ENCODE peak calls at places on chromosome 17, in four cellular contexts. W is choroid plexus epithelial cell; Y is stimulated activated CD8-positive, alpha-beta memory T cell treated with anti-CD3 and anti-CD28 coated beads, Interleukin-4, amount 100 ng/mL, for 48 hours; G is astrocyte of the hippocampus. T is an unnamed sample.

GRCh38 chr17:45170976-45171337 is 9.3 kb downstream of the HEXIM2 start:
- DNase-seq in Y (no peak), G (peak; percentile 78), W (peak; percentile 73), T (no peak)

GRCh38 chr17:45370949-45371413 is 54.2 kb upstream of the MAP3K14 start:
- DNase-seq in Y (peak; percentile 12), W (peak; percentile 76), G (no peak), T (no peak)

GRCh38 chr17:61160789-61161440 is 238.7 kb upstream of the TBX2 start:
- DNase-seq in G (no peak), W (no peak), Y (no peak), T (no peak)

GRCh38 chr17:4719684-4720221 is 9.3 kb downstream of the ARRB2 start:
- DNase-seq in W (peak; percentile 56), G (no peak), Y (no peak), T (no peak)

GRCh38 chr17:50679008-50679544 is 28.6 kb downstream of the ANKRD40 start:
- DNase-seq in G (no peak), W (no peak), Y (no peak), T (no peak)

GRCh38 chr17:82121246-82121645 is 23.2 kb upstream of the FASN start:
- DNase-seq in Y (no peak), W (no peak), G (no peak), T (no peak)

GRCh38 chr17:1252203-1252608 is 18.0 kb upstream of the BHLHA9 start:
- DNase-seq in Y (no peak), W (no peak), G (no peak), T (no peak)

GRCh38 chr17:58330997-58331814 is 2.6 kb upstream of the TSPOAP1 start:
- DNase-seq in W (no peak), G (no peak), Y (peak; percentile 86), T (peak; percentile 52)

GRCh38 chr17:2947996-2948550 is 115.3 kb downstream of the OR1D5 start:
- DNase-seq in G (no peak), W (no peak), Y (no peak), T (no peak)

GRCh38 chr17:73909156-73909555 is 264.9 kb upstream of the SDK2 start:
- DNase-seq in Y (no peak), W (no peak), G (no peak), T (no peak)

GRCh38 chr17:64148699-64149098 is 18.8 kb upstream of the ERN1 start:
- DNase-seq in W (no peak), G (no peak), Y (peak; percentile 46), T (no peak)

GRCh38 chr17:16882243-16882925 is 89.5 kb downstream of the TNFRSF13B start:
- DNase-seq in G (no peak), W (no peak), Y (no peak), T (no peak)

GRCh38 chr17:38912221-38912813 is 13.1 kb upstream of the LASP1NB start:
- DNase-seq in W (peak; percentile 53), G (no peak), Y (peak; percentile 13), T (no peak)

GRCh38 chr17:81173761-81174160 is 7.7 kb upstream of the AATK start:
- DNase-seq in Y (no peak), G (no peak), W (no peak), T (no peak)

GRCh38 chr17:43556292-43556691 is 10.2 kb upstream of the ETV4 start:
- DNase-seq in G (no peak), W (no peak), Y (no peak), T (no peak)

GRCh38 chr17:68089881-68090280 is 54.3 kb downstream of the KPNA2 start:
- DNase-seq in Y (no peak), G (peak; percentile 81), W (no peak), T (no peak)

GRCh38 chr17:1031711-1032110 is 34.8 kb downstream of the TIMM22 start:
- DNase-seq in Y (no peak), W (peak; percentile 59), G (peak; percentile 76), T (no peak)

GRCh38 chr17:80254396-80255241 is 6.0 kb upstream of the RNF213 start:
- DNase-seq in W (peak; percentile 86), Y (peak; percentile 70), G (peak; percentile 91), T (peak; percentile 34)

GRCh38 chr17:73548620-73549311 is 95.5 kb downstream of the SDK2 start:
- DNase-seq in Y (no peak), G (peak; percentile 16), W (no peak), T (no peak)

GRCh38 chr17:27466748-27467375 is 10.6 kb downstream of the KSR1 start:
- DNase-seq in Y (peak; percentile 84), W (no peak), G (no peak), T (peak; percentile 18)

GRCh38 chr17:62098623-62099231 is 33.6 kb upstream of the MED13 start:
- DNase-seq in G (no peak), W (no peak), Y (no peak), T (no peak)

GRCh38 chr17:59893617-59894100 is 738 bp downstream of the RPS6KB1 start:
- DNase-seq in Y (no peak), G (peak; percentile 38), W (peak; percentile 31), T (no peak)